ENCODE peak calls at places on chromosomes 12 and 14, in five cellular contexts. J is cardiac muscle cell; U is iPS-NIHi11; C is stimulated activated CD4-positive, alpha-beta T cell treated with anti-CD3 and anti-CD28 coated beads, Interleukin-4, amount 100 ng/mL, for 48 hours; R is adipocyte. K is an unnamed sample.

GRCh38 chr12:80513211-80513610 is 69.2 kb downstream of the PTPRQ start:
- DNase-seq in J (no peak), R (no peak), U (no peak), C (no peak), K (no peak)

GRCh38 chr12:552466-552865 is 92.7 kb downstream of the B4GALNT3 start:
- DNase-seq in U (no peak), C (no peak), J (no peak), R (no peak), K (no peak)

GRCh38 chr14:60161176-60162107 is 3.8 kb downstream of the DHRS7 start:
- DNase-seq in J (peak; percentile 21), U (no peak), C (no peak), R (peak; percentile 28), K (no peak)

GRCh38 chr12:71161575-71161974 is 3.8 kb upstream of the TSPAN8 start:
- DNase-seq in C (no peak), J (no peak), R (no peak), U (no peak), K (no peak)

GRCh38 chr14:90785876-90786450 is 30.3 kb downstream of the TTC7B start:
- DNase-seq in U (no peak), C (no peak), R (no peak), J (no peak), K (no peak)

GRCh38 chr14:66999978-67000377 is 189.3 kb upstream of the GARIN2 start:
- DNase-seq in C (no peak), J (no peak), U (no peak), R (no peak), K (no peak)

GRCh38 chr12:103877934-103878510 is 37.0 kb upstream of the NT5DC3 start:
- DNase-seq in C (peak; percentile 49), J (peak; percentile 78), R (peak; percentile 86), U (peak; percentile 82), K (peak; percentile 34)

GRCh38 chr14:28652782-28653181 is 113.8 kb upstream of the FOXG1 start:
- DNase-seq in U (no peak), J (no peak), R (peak; percentile 80), C (no peak), K (no peak)

GRCh38 chr12:45737638-45738037 is 8.1 kb downstream of the ARID2 start:
- DNase-seq in J (no peak), R (no peak), U (no peak), C (no peak), K (no peak)

GRCh38 chr12:110649341-110649847 is 35.5 kb downstream of the TCTN1 start:
- DNase-seq in U (no peak), R (peak; percentile 45), C (no peak), J (no peak), K (no peak)

GRCh38 chr14:87450193-87450592 is 542.8 kb downstream of the GALC start:
- DNase-seq in J (no peak), R (no peak), C (no peak), U (no peak), K (no peak)